ENCODE peak calls at places on chromosomes 11 and 22, in seven cellular contexts. U, V, G, B, K, M and N are unnamed samples.

GRCh38 chr22:44393066-44393465 is 80.3 kb upstream of the SHISAL1 start:
- DNase-seq in G (no peak), B (no peak), K (no peak), M (no peak), U (no peak), V (no peak), N (no peak)

GRCh38 chr22:28779833-28780232 is 7.3 kb downstream of the CCDC117 start:
- DNase-seq in G (no peak), K (peak), M (no peak), B (no peak), U (no peak), V (no peak), N (no peak)

GRCh38 chr11:78660451-78660850 is 85.8 kb upstream of the NARS2 start:
- DNase-seq in B (no peak), K (no peak), V (no peak), G (no peak), M (no peak), U (no peak), N (no peak)

GRCh38 chr11:101034076-101034475 is 95.5 kb downstream of the PGR start:
- DNase-seq in B (peak), G (no peak), M (no peak), V (peak), K (no peak), U (no peak), N (peak)

GRCh38 chr11:31325162-31325561 is 44.4 kb downstream of the DCDC1 start:
- DNase-seq in U (no peak), K (peak), V (no peak), B (no peak), M (peak), G (no peak), N (no peak)

GRCh38 chr11:130439160-130439519 is 9.3 kb upstream of the ADAMTS15 start:
- DNase-seq in M (no peak), V (no peak), B (no peak), U (no peak), G (no peak), K (no peak), N (no peak)

GRCh38 chr11:44773351-44773965 is 46.7 kb downstream of the TSPAN18 start:
- DNase-seq in M (no peak), V (no peak), G (no peak), U (no peak), K (no peak), B (no peak), N (no peak)

GRCh38 chr11:93017821-93018690 is 48.6 kb downstream of the MTNR1B start:
- DNase-seq in U (no peak), V (no peak), M (no peak), K (no peak), G (no peak), B (no peak), N (no peak)

GRCh38 chr11:12686246-12687060 is 12.2 kb downstream of the TEAD1 start:
- DNase-seq in G (no peak), K (no peak), U (no peak), V (no peak), B (no peak), M (no peak), N (no peak)

GRCh38 chr11:19777032-19777341 is 64.3 kb downstream of the NAV2 start:
- DNase-seq in U (no peak), K (no peak), V (no peak), M (no peak), B (peak), G (peak), N (no peak)

GRCh38 chr11:119935341-119935925 is 202.5 kb downstream of the TRIM29 start:
- DNase-seq in V (no peak), M (no peak), U (no peak), B (no peak), G (no peak), K (no peak), N (no peak)

GRCh38 chr11:134742228-134742612 is 330.2 kb upstream of the B3GAT1 start:
- DNase-seq in U (no peak), G (no peak), M (no peak), V (no peak), B (no peak), K (no peak), N (no peak)

GRCh38 chr22:27175444-27175843 is 518.1 kb downstream of the MIAT start:
- DNase-seq in K (no peak), G (no peak), M (no peak), U (no peak), B (no peak), V (no peak), N (no peak)

GRCh38 chr11:9053631-9054030 is 37.8 kb downstream of the SCUBE2 start:
- DNase-seq in K (no peak), G (no peak), M (no peak), B (no peak), U (no peak), V (no peak), N (no peak)

GRCh38 chr11:98572941-98573340 is 447.8 kb upstream of the CNTN5 start:
- DNase-seq in G (no peak), M (no peak), V (no peak), K (peak), B (no peak), U (no peak), N (no peak)

GRCh38 chr11:64880240-64881001 is 2.0 kb upstream of the EHD1 start:
- DNase-seq in V (no peak), B (no peak), M (no peak), G (no peak), U (no peak), K (peak), N (no peak)

GRCh38 chr22:40385041-40385782 is 14.8 kb downstream of the SGSM3 start:
- DNase-seq in B (no peak), V (no peak), U (no peak), K (peak), G (no peak), M (no peak), N (no peak)

GRCh38 chr11:73757598-73757997 is 3.3 kb downstream of the RAB6A start:
- DNase-seq in U (no peak), K (no peak), B (no peak), G (no peak), M (no peak), V (no peak), N (no peak)

GRCh38 chr11:64745219-64745522 is 1.2 kb upstream of the RASGRP2 start:
- DNase-seq in U (peak), M (no peak), V (no peak), G (peak), B (no peak), K (peak), N (no peak)

GRCh38 chr11:65213322-65214211 is 31.8 kb downstream of the CAPN1 start:
- DNase-seq in K (no peak), G (no peak), V (no peak), B (no peak), U (no peak), M (no peak), N (no peak)

GRCh38 chr11:61564936-61565696 is 15.8 kb downstream of the SYT7 start:
- DNase-seq in V (no peak), B (no peak), U (no peak), M (no peak), K (no peak), G (no peak), N (no peak)

GRCh38 chr22:44453441-44454112 is 44.5 kb downstream of the RTL6 start:
- DNase-seq in U (no peak), B (no peak), G (no peak), K (no peak), M (no peak), V (no peak), N (no peak)

GRCh38 chr11:3169952-3170755 is 5.0 kb upstream of the OSBPL5 start:
- DNase-seq in V (no peak), M (no peak), G (peak), K (no peak), B (no peak), U (no peak), N (no peak)

GRCh38 chr11:95149659-95150294 is 60.1 kb downstream of the ENDOD1 start:
- DNase-seq in M (no peak), G (no peak), B (no peak), K (no peak), U (no peak), V (no peak), N (no peak)

GRCh38 chr22:33303109-33303508 is 244.9 kb upstream of the SYN3 start:
- DNase-seq in V (no peak), M (no peak), K (no peak), G (no peak), U (no peak), B (no peak), N (no peak)

GRCh38 chr11:612201-612960 is 3.4 kb downstream of the IRF7 start:
- DNase-seq in U (no peak), G (no peak), V (peak), M (peak), K (peak), B (no peak), N (no peak)

GRCh38 chr22:48379371-48379770 is 1448.3 kb downstream of the BRD1 start:
- DNase-seq in K (no peak), V (no peak), G (no peak), U (no peak), M (no peak), B (no peak), N (no peak)

GRCh38 chr22:17633217-17633997 is 4.9 kb upstream of the ATP6V1E1 start:
- DNase-seq in M (peak), V (no peak), K (peak), U (no peak), G (no peak), B (no peak), N (no peak)

GRCh38 chr22:38085056-38085455 is 1.1 kb upstream of the SLC16A8 start:
- DNase-seq in B (no peak), G (no peak), K (no peak), M (no peak), U (no peak), V (no peak), N (no peak)

GRCh38 chr22:31250740-31251330 is 38.7 kb downstream of the LIMK2 start:
- DNase-seq in V (no peak), B (no peak), U (no peak), K (no peak), M (peak), G (no peak), N (no peak)

GRCh38 chr11:123544631-123545375 is 109.6 kb downstream of the SCN3B start:
- DNase-seq in G (no peak), U (no peak), V (peak), M (no peak), B (no peak), K (no peak), N (peak)

GRCh38 chr11:18617688-18618340 is 16.3 kb downstream of the SPTY2D1 start:
- DNase-seq in V (no peak), K (peak), U (no peak), G (no peak), M (no peak), B (no peak), N (no peak)

GRCh38 chr11:44199298-44199697 is 103.8 kb downstream of the EXT2 start:
- DNase-seq in V (peak), U (no peak), K (no peak), B (peak), M (no peak), G (no peak), N (peak)